ENCODE peak calls at places on chromosomes 3 and 15, in ten cellular contexts. One of them, this sample, is unnamed.

GRCh38 chr3:192042116-192042515 is 581.2 kb downstream of the PYDC2 start:
- DNase-seq in mucosa of descending colon: no peak
- DNase-seq in activated naive CD8-positive, alpha-beta T cell treated with anti-CD3 and anti-CD28 coated beads, Interleukin-2, amount 50 U/mL, for 24 hours: no peak
- DNase-seq in adrenal gland: no peak
- DNase-seq in NCI-H460: no peak
- DNase-seq in upper lobe of left lung: no peak
- DNase-seq in T-cell: no peak
- DNase-seq in GM10248: peak; percentile 56
- DNase-seq in DMS153: no peak
- DNase-seq in activated naive CD4-positive, alpha-beta T cell: no peak
- DNase-seq in this sample: no peak

GRCh38 chr3:30098656-30099454 is 507.5 kb upstream of the TGFBR2 start:
- DNase-seq in mucosa of descending colon: no peak
- DNase-seq in activated naive CD8-positive, alpha-beta T cell treated with anti-CD3 and anti-CD28 coated beads, Interleukin-2, amount 50 U/mL, for 24 hours: no peak
- DNase-seq in adrenal gland: no peak
- DNase-seq in NCI-H460: no peak
- DNase-seq in upper lobe of left lung: no peak
- DNase-seq in T-cell: no peak
- DNase-seq in GM10248: no peak
- DNase-seq in DMS153: no peak
- DNase-seq in activated naive CD4-positive, alpha-beta T cell: no peak
- DNase-seq in this sample: no peak

GRCh38 chr3:131794766-131795381 is 239.9 kb downstream of the CPNE4 start:
- DNase-seq in mucosa of descending colon: no peak
- DNase-seq in activated naive CD8-positive, alpha-beta T cell treated with anti-CD3 and anti-CD28 coated beads, Interleukin-2, amount 50 U/mL, for 24 hours: peak; percentile 12
- DNase-seq in adrenal gland: peak; percentile 27
- DNase-seq in NCI-H460: peak; percentile 44
- DNase-seq in upper lobe of left lung: peak; percentile 24
- DNase-seq in T-cell: no peak
- DNase-seq in GM10248: peak; percentile 44
- DNase-seq in DMS153: peak; percentile 45
- DNase-seq in activated naive CD4-positive, alpha-beta T cell: no peak
- DNase-seq in this sample: peak; percentile 5

GRCh38 chr15:29225534-29226224 is 43.9 kb downstream of the NSMCE3 start:
- DNase-seq in mucosa of descending colon: no peak
- DNase-seq in activated naive CD8-positive, alpha-beta T cell treated with anti-CD3 and anti-CD28 coated beads, Interleukin-2, amount 50 U/mL, for 24 hours: no peak
- DNase-seq in adrenal gland: no peak
- DNase-seq in NCI-H460: no peak
- DNase-seq in upper lobe of left lung: no peak
- DNase-seq in T-cell: no peak
- DNase-seq in GM10248: no peak
- DNase-seq in DMS153: no peak
- DNase-seq in activated naive CD4-positive, alpha-beta T cell: no peak
- DNase-seq in this sample: no peak

GRCh38 chr3:170536712-170537111 is 49.2 kb downstream of the SLC7A14 start:
- DNase-seq in mucosa of descending colon: no peak
- DNase-seq in activated naive CD8-positive, alpha-beta T cell treated with anti-CD3 and anti-CD28 coated beads, Interleukin-2, amount 50 U/mL, for 24 hours: no peak
- DNase-seq in adrenal gland: no peak
- DNase-seq in NCI-H460: no peak
- DNase-seq in upper lobe of left lung: no peak
- DNase-seq in T-cell: no peak
- DNase-seq in GM10248: no peak
- DNase-seq in DMS153: no peak
- DNase-seq in activated naive CD4-positive, alpha-beta T cell: no peak
- DNase-seq in this sample: no peak

GRCh38 chr15:78906310-78906608 is 33.6 kb downstream of the MORF4L1 start:
- DNase-seq in mucosa of descending colon: no peak
- DNase-seq in activated naive CD8-positive, alpha-beta T cell treated with anti-CD3 and anti-CD28 coated beads, Interleukin-2, amount 50 U/mL, for 24 hours: no peak
- DNase-seq in adrenal gland: peak; percentile 72
- DNase-seq in NCI-H460: peak; percentile 13
- DNase-seq in upper lobe of left lung: peak; percentile 78
- DNase-seq in T-cell: no peak
- DNase-seq in GM10248: no peak
- DNase-seq in DMS153: no peak
- DNase-seq in activated naive CD4-positive, alpha-beta T cell: no peak
- DNase-seq in this sample: no peak

GRCh38 chr3:42533161-42533897 is 30.9 kb downstream of the VIPR1 start:
- DNase-seq in mucosa of descending colon: no peak
- DNase-seq in activated naive CD8-positive, alpha-beta T cell treated with anti-CD3 and anti-CD28 coated beads, Interleukin-2, amount 50 U/mL, for 24 hours: no peak
- DNase-seq in adrenal gland: no peak
- DNase-seq in NCI-H460: no peak
- DNase-seq in upper lobe of left lung: no peak
- DNase-seq in T-cell: no peak
- DNase-seq in GM10248: no peak
- DNase-seq in DMS153: no peak
- DNase-seq in activated naive CD4-positive, alpha-beta T cell: no peak
- DNase-seq in this sample: no peak

GRCh38 chr3:127846576-127846975 is 24.3 kb upstream of the MGLL start:
- DNase-seq in mucosa of descending colon: no peak
- DNase-seq in activated naive CD8-positive, alpha-beta T cell treated with anti-CD3 and anti-CD28 coated beads, Interleukin-2, amount 50 U/mL, for 24 hours: no peak
- DNase-seq in adrenal gland: no peak
- DNase-seq in NCI-H460: no peak
- DNase-seq in upper lobe of left lung: no peak
- DNase-seq in T-cell: no peak
- DNase-seq in GM10248: no peak
- DNase-seq in DMS153: no peak
- DNase-seq in activated naive CD4-positive, alpha-beta T cell: no peak
- DNase-seq in this sample: no peak

GRCh38 chr15:101198820-101199219 is 53.0 kb downstream of the CHSY1 start:
- DNase-seq in mucosa of descending colon: no peak
- DNase-seq in activated naive CD8-positive, alpha-beta T cell treated with anti-CD3 and anti-CD28 coated beads, Interleukin-2, amount 50 U/mL, for 24 hours: no peak
- DNase-seq in adrenal gland: no peak
- DNase-seq in NCI-H460: no peak
- DNase-seq in upper lobe of left lung: no peak
- DNase-seq in T-cell: no peak
- DNase-seq in GM10248: no peak
- DNase-seq in DMS153: no peak
- DNase-seq in activated naive CD4-positive, alpha-beta T cell: no peak
- DNase-seq in this sample: no peak

GRCh38 chr3:128173241-128173640 is 20.0 kb downstream of the EEFSEC start:
- DNase-seq in mucosa of descending colon: no peak
- DNase-seq in activated naive CD8-positive, alpha-beta T cell treated with anti-CD3 and anti-CD28 coated beads, Interleukin-2, amount 50 U/mL, for 24 hours: no peak
- DNase-seq in adrenal gland: no peak
- DNase-seq in NCI-H460: no peak
- DNase-seq in upper lobe of left lung: no peak
- DNase-seq in T-cell: no peak
- DNase-seq in GM10248: no peak
- DNase-seq in DMS153: no peak
- DNase-seq in activated naive CD4-positive, alpha-beta T cell: no peak
- DNase-seq in this sample: no peak

GRCh38 chr15:27017168-27017809 is 46.3 kb downstream of the GABRG3 start:
- DNase-seq in mucosa of descending colon: no peak
- DNase-seq in activated naive CD8-positive, alpha-beta T cell treated with anti-CD3 and anti-CD28 coated beads, Interleukin-2, amount 50 U/mL, for 24 hours: peak; percentile 12
- DNase-seq in adrenal gland: peak; percentile 44
- DNase-seq in NCI-H460: peak; percentile 70
- DNase-seq in upper lobe of left lung: peak; percentile 29
- DNase-seq in T-cell: no peak
- DNase-seq in GM10248: no peak
- DNase-seq in DMS153: peak; percentile 36
- DNase-seq in activated naive CD4-positive, alpha-beta T cell: no peak
- DNase-seq in this sample: no peak

GRCh38 chr15:42611532-42611931 is 36.1 kb downstream of the STARD9 start:
- DNase-seq in mucosa of descending colon: no peak
- DNase-seq in activated naive CD8-positive, alpha-beta T cell treated with anti-CD3 and anti-CD28 coated beads, Interleukin-2, amount 50 U/mL, for 24 hours: no peak
- DNase-seq in adrenal gland: no peak
- DNase-seq in NCI-H460: no peak
- DNase-seq in upper lobe of left lung: no peak
- DNase-seq in T-cell: no peak
- DNase-seq in GM10248: no peak
- DNase-seq in DMS153: no peak
- DNase-seq in activated naive CD4-positive, alpha-beta T cell: no peak
- DNase-seq in this sample: no peak

GRCh38 chr3:59908280-59908679 is 858.5 kb upstream of the CFAP20DC start:
- DNase-seq in mucosa of descending colon: no peak
- DNase-seq in activated naive CD8-positive, alpha-beta T cell treated with anti-CD3 and anti-CD28 coated beads, Interleukin-2, amount 50 U/mL, for 24 hours: no peak
- DNase-seq in adrenal gland: no peak
- DNase-seq in NCI-H460: no peak
- DNase-seq in upper lobe of left lung: no peak
- DNase-seq in T-cell: no peak
- DNase-seq in GM10248: no peak
- DNase-seq in DMS153: no peak
- DNase-seq in activated naive CD4-positive, alpha-beta T cell: no peak
- DNase-seq in this sample: no peak

GRCh38 chr3:103440539-103441113 is 1005.8 kb downstream of the ZPLD1 start:
- DNase-seq in mucosa of descending colon: no peak
- DNase-seq in activated naive CD8-positive, alpha-beta T cell treated with anti-CD3 and anti-CD28 coated beads, Interleukin-2, amount 50 U/mL, for 24 hours: no peak
- DNase-seq in adrenal gland: no peak
- DNase-seq in NCI-H460: no peak
- DNase-seq in upper lobe of left lung: no peak
- DNase-seq in T-cell: no peak
- DNase-seq in GM10248: no peak
- DNase-seq in DMS153: no peak
- DNase-seq in activated naive CD4-positive, alpha-beta T cell: no peak
- DNase-seq in this sample: no peak

GRCh38 chr3:197600796-197601565 is 45.2 kb upstream of the BDH1 start:
- DNase-seq in mucosa of descending colon: no peak
- DNase-seq in activated naive CD8-positive, alpha-beta T cell treated with anti-CD3 and anti-CD28 coated beads, Interleukin-2, amount 50 U/mL, for 24 hours: no peak
- DNase-seq in adrenal gland: peak; percentile 57
- DNase-seq in NCI-H460: no peak
- DNase-seq in upper lobe of left lung: no peak
- DNase-seq in T-cell: no peak
- DNase-seq in GM10248: no peak
- DNase-seq in DMS153: no peak
- DNase-seq in activated naive CD4-positive, alpha-beta T cell: no peak
- DNase-seq in this sample: no peak

GRCh38 chr3:106183762-106184391 is 315.1 kb upstream of the CBLB start:
- DNase-seq in mucosa of descending colon: no peak
- DNase-seq in activated naive CD8-positive, alpha-beta T cell treated with anti-CD3 and anti-CD28 coated beads, Interleukin-2, amount 50 U/mL, for 24 hours: no peak
- DNase-seq in adrenal gland: no peak
- DNase-seq in NCI-H460: peak; percentile 74
- DNase-seq in upper lobe of left lung: no peak
- DNase-seq in T-cell: no peak
- DNase-seq in GM10248: no peak
- DNase-seq in DMS153: no peak
- DNase-seq in activated naive CD4-positive, alpha-beta T cell: no peak
- DNase-seq in this sample: no peak

GRCh38 chr3:55624238-55624637 is 137.1 kb upstream of the WNT5A start:
- DNase-seq in mucosa of descending colon: no peak
- DNase-seq in activated naive CD8-positive, alpha-beta T cell treated with anti-CD3 and anti-CD28 coated beads, Interleukin-2, amount 50 U/mL, for 24 hours: no peak
- DNase-seq in adrenal gland: peak; percentile 28
- DNase-seq in NCI-H460: no peak
- DNase-seq in upper lobe of left lung: peak; percentile 61
- DNase-seq in T-cell: no peak
- DNase-seq in GM10248: no peak
- DNase-seq in DMS153: no peak
- DNase-seq in activated naive CD4-positive, alpha-beta T cell: no peak
- DNase-seq in this sample: no peak

GRCh38 chr3:60294181-60294580 is 957.1 kb downstream of the FHIT start:
- DNase-seq in mucosa of descending colon: no peak
- DNase-seq in activated naive CD8-positive, alpha-beta T cell treated with anti-CD3 and anti-CD28 coated beads, Interleukin-2, amount 50 U/mL, for 24 hours: no peak
- DNase-seq in adrenal gland: peak; percentile 26
- DNase-seq in NCI-H460: no peak
- DNase-seq in upper lobe of left lung: no peak
- DNase-seq in T-cell: no peak
- DNase-seq in GM10248: no peak
- DNase-seq in DMS153: no peak
- DNase-seq in activated naive CD4-positive, alpha-beta T cell: no peak
- DNase-seq in this sample: no peak

GRCh38 chr3:49620728-49621127 is 53.4 kb upstream of the APEH start:
- DNase-seq in mucosa of descending colon: no peak
- DNase-seq in activated naive CD8-positive, alpha-beta T cell treated with anti-CD3 and anti-CD28 coated beads, Interleukin-2, amount 50 U/mL, for 24 hours: no peak
- DNase-seq in adrenal gland: no peak
- DNase-seq in NCI-H460: no peak
- DNase-seq in upper lobe of left lung: no peak
- DNase-seq in T-cell: no peak
- DNase-seq in GM10248: no peak
- DNase-seq in DMS153: no peak
- DNase-seq in activated naive CD4-positive, alpha-beta T cell: no peak
- DNase-seq in this sample: peak; percentile 11

GRCh38 chr3:111070772-111071256 is 802 bp upstream of the NECTIN3 start:
- DNase-seq in mucosa of descending colon: no peak
- DNase-seq in activated naive CD8-positive, alpha-beta T cell treated with anti-CD3 and anti-CD28 coated beads, Interleukin-2, amount 50 U/mL, for 24 hours: peak; percentile 16
- DNase-seq in adrenal gland: no peak
- DNase-seq in NCI-H460: peak; percentile 17
- DNase-seq in upper lobe of left lung: peak; percentile 29
- DNase-seq in T-cell: no peak
- DNase-seq in GM10248: peak; percentile 8
- DNase-seq in DMS153: no peak
- DNase-seq in activated naive CD4-positive, alpha-beta T cell: peak; percentile 19
- DNase-seq in this sample: peak; percentile 26

GRCh38 chr3:106824856-106825255 is 552.4 kb upstream of the CCDC54 start:
- DNase-seq in mucosa of descending colon: no peak
- DNase-seq in activated naive CD8-positive, alpha-beta T cell treated with anti-CD3 and anti-CD28 coated beads, Interleukin-2, amount 50 U/mL, for 24 hours: no peak
- DNase-seq in adrenal gland: peak; percentile 20
- DNase-seq in NCI-H460: peak; percentile 5
- DNase-seq in upper lobe of left lung: no peak
- DNase-seq in T-cell: no peak
- DNase-seq in GM10248: no peak
- DNase-seq in DMS153: no peak
- DNase-seq in activated naive CD4-positive, alpha-beta T cell: no peak
- DNase-seq in this sample: no peak

GRCh38 chr15:66720206-66721010 is 18.4 kb downstream of the SMAD6 start:
- DNase-seq in mucosa of descending colon: no peak
- DNase-seq in activated naive CD8-positive, alpha-beta T cell treated with anti-CD3 and anti-CD28 coated beads, Interleukin-2, amount 50 U/mL, for 24 hours: no peak
- DNase-seq in adrenal gland: peak; percentile 47
- DNase-seq in NCI-H460: no peak
- DNase-seq in upper lobe of left lung: peak; percentile 87
- DNase-seq in T-cell: no peak
- DNase-seq in GM10248: no peak
- DNase-seq in DMS153: no peak
- DNase-seq in activated naive CD4-positive, alpha-beta T cell: no peak
- DNase-seq in this sample: no peak

GRCh38 chr3:157240413-157240812 is 80.5 kb upstream of the CCNL1 start:
- DNase-seq in mucosa of descending colon: no peak
- DNase-seq in activated naive CD8-positive, alpha-beta T cell treated with anti-CD3 and anti-CD28 coated beads, Interleukin-2, amount 50 U/mL, for 24 hours: no peak
- DNase-seq in adrenal gland: no peak
- DNase-seq in NCI-H460: no peak
- DNase-seq in upper lobe of left lung: no peak
- DNase-seq in T-cell: no peak
- DNase-seq in GM10248: no peak
- DNase-seq in DMS153: no peak
- DNase-seq in activated naive CD4-positive, alpha-beta T cell: no peak
- DNase-seq in this sample: no peak

GRCh38 chr3:42880183-42880582 is 4.5 kb upstream of the CYP8B1 start:
- DNase-seq in mucosa of descending colon: no peak
- DNase-seq in activated naive CD8-positive, alpha-beta T cell treated with anti-CD3 and anti-CD28 coated beads, Interleukin-2, amount 50 U/mL, for 24 hours: peak; percentile 5
- DNase-seq in adrenal gland: no peak
- DNase-seq in NCI-H460: no peak
- DNase-seq in upper lobe of left lung: no peak
- DNase-seq in T-cell: no peak
- DNase-seq in GM10248: no peak
- DNase-seq in DMS153: no peak
- DNase-seq in activated naive CD4-positive, alpha-beta T cell: no peak
- DNase-seq in this sample: no peak

GRCh38 chr3:124845406-124845805 is 41.8 kb downstream of the ITGB5 start:
- DNase-seq in mucosa of descending colon: no peak
- DNase-seq in activated naive CD8-positive, alpha-beta T cell treated with anti-CD3 and anti-CD28 coated beads, Interleukin-2, amount 50 U/mL, for 24 hours: no peak
- DNase-seq in adrenal gland: peak; percentile 83
- DNase-seq in NCI-H460: no peak
- DNase-seq in upper lobe of left lung: peak; percentile 31
- DNase-seq in T-cell: no peak
- DNase-seq in GM10248: no peak
- DNase-seq in DMS153: no peak
- DNase-seq in activated naive CD4-positive, alpha-beta T cell: no peak
- DNase-seq in this sample: no peak

GRCh38 chr3:187777331-187778046 is 32.2 kb upstream of the BCL6 start:
- DNase-seq in mucosa of descending colon: no peak
- DNase-seq in activated naive CD8-positive, alpha-beta T cell treated with anti-CD3 and anti-CD28 coated beads, Interleukin-2, amount 50 U/mL, for 24 hours: peak; percentile 36
- DNase-seq in adrenal gland: no peak
- DNase-seq in NCI-H460: no peak
- DNase-seq in upper lobe of left lung: peak; percentile 52
- DNase-seq in T-cell: peak; percentile 7
- DNase-seq in GM10248: no peak
- DNase-seq in DMS153: no peak
- DNase-seq in activated naive CD4-positive, alpha-beta T cell: no peak
- DNase-seq in this sample: peak; percentile 31

GRCh38 chr15:73171711-73172110 is 119.4 kb downstream of the NEO1 start:
- DNase-seq in mucosa of descending colon: no peak
- DNase-seq in activated naive CD8-positive, alpha-beta T cell treated with anti-CD3 and anti-CD28 coated beads, Interleukin-2, amount 50 U/mL, for 24 hours: no peak
- DNase-seq in adrenal gland: no peak
- DNase-seq in NCI-H460: no peak
- DNase-seq in upper lobe of left lung: no peak
- DNase-seq in T-cell: no peak
- DNase-seq in GM10248: no peak
- DNase-seq in DMS153: no peak
- DNase-seq in activated naive CD4-positive, alpha-beta T cell: no peak
- DNase-seq in this sample: no peak

GRCh38 chr3:77081240-77081661 is 41.4 kb downstream of the ROBO2 start:
- DNase-seq in mucosa of descending colon: no peak
- DNase-seq in activated naive CD8-positive, alpha-beta T cell treated with anti-CD3 and anti-CD28 coated beads, Interleukin-2, amount 50 U/mL, for 24 hours: no peak
- DNase-seq in adrenal gland: no peak
- DNase-seq in NCI-H460: no peak
- DNase-seq in upper lobe of left lung: peak; percentile 62
- DNase-seq in T-cell: no peak
- DNase-seq in GM10248: no peak
- DNase-seq in DMS153: peak; percentile 36
- DNase-seq in activated naive CD4-positive, alpha-beta T cell: no peak
- DNase-seq in this sample: no peak